ENCODE peak calls at places on chromosomes 1 and 21, in six cellular contexts. I is mesendoderm, J is mesenchymal stem cell, V is neuronal stem cell, W is IMR-90, Y is H9. X is an unnamed sample.

GRCh38 chr1:39272027-39272790 is 67.7 kb downstream of the MACF1 start:
- DNase-seq in I (peak; percentile 85), J (peak; percentile 83), V (no peak), W (peak; percentile 53), Y (no peak), X (no peak)

GRCh38 chr1:6002714-6003501 is 10.7 kb upstream of the NPHP4 start:
- DNase-seq in I (no peak), J (no peak), V (no peak), W (no peak), Y (no peak), X (no peak)

GRCh38 chr1:210707300-210707699 is 378.6 kb downstream of the HHAT start:
- DNase-seq in I (no peak), J (no peak), V (no peak), W (no peak), Y (no peak), X (no peak)

GRCh38 chr1:47732489-47732888 is 264.7 kb downstream of the TRABD2B start:
- DNase-seq in I (no peak), J (no peak), V (no peak), W (no peak), Y (no peak), X (no peak)

GRCh38 chr1:145874646-145875045 is 11.0 kb downstream of the ANKRD35 start:
- DNase-seq in I (no peak), J (no peak), V (no peak), W (no peak), Y (no peak), X (no peak)

GRCh38 chr1:151570819-151571218 is 30.7 kb downstream of the TUFT1 start:
- DNase-seq in I (no peak), J (no peak), V (no peak), W (no peak), Y (no peak), X (no peak)

GRCh38 chr1:50427086-50427817 is 4.0 kb upstream of the DMRTA2 start:
- DNase-seq in I (peak; percentile 59), J (no peak), V (peak; percentile 48), W (no peak), Y (no peak), X (no peak)

GRCh38 chr1:6180215-6180577 is at the start of gene CHD5:
- DNase-seq in I (peak; percentile 69), J (no peak), V (peak; percentile 44), W (no peak), Y (peak; percentile 68), X (no peak)

GRCh38 chr1:156164465-156164831 is 11.1 kb downstream of the SEMA4A start:
- DNase-seq in I (no peak), J (no peak), V (no peak), W (no peak), Y (no peak), X (no peak)

GRCh38 chr1:207787776-207788175 is 35.9 kb downstream of the CD46 start:
- DNase-seq in I (no peak), J (no peak), V (no peak), W (peak; percentile 46), Y (no peak), X (peak; percentile 69)

DNA sequence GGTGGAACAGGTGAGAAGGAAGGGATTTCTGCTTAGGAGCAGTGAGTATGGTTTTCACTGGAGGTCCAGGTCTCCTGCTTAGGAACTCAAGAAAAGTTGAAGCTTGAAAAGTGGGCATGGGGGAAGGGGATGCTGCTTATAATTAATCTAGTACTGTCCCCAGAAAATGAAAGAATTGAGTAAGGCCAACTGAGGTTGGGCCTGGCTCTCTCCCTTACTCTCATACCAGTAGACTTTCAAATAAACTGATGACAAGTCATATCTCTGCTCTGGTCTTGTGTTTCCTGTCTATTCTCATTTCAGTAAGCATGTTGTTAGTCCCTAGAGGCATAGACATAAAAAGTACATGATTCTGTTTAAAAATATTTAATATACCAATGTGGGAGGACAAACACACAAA is 26.4 kb downstream of the CD48 start:
- DNase-seq in I (no peak), J (no peak), V (no peak), W (no peak), Y (no peak), X (no peak)
- H3K4me1 ChIP-seq in I (peaks cover 4% of the 10 kb centered on the region), J (no peaks in the 10 kb centered on the region), V (no peaks in the 10 kb centered on the region), W (no peaks in the 10 kb centered on the region), Y (peaks cover 3% of the 10 kb centered on the region), X (no peaks in the 10 kb centered on the region)

GRCh38 chr1:149917590-149918144 is at the start of gene SV2A:
- DNase-seq in I (peak; percentile 89), J (peak; percentile 84), V (peak; percentile 64), W (peak; percentile 60), Y (peak; percentile 86), X (no peak)

GRCh38 chr1:149914545-149914944 is 3.1 kb downstream of the SV2A start:
- DNase-seq in I (no peak), J (no peak), V (no peak), W (no peak), Y (no peak), X (no peak)

GRCh38 chr1:149915429-149916192 is 2.0 kb downstream of the SV2A start:
- DNase-seq in I (no peak), J (no peak), V (no peak), W (no peak), Y (no peak), X (no peak)

GRCh38 chr1:149916193-149916926 is 1.3 kb downstream of the SV2A start:
- DNase-seq in I (peak; percentile 37), J (no peak), V (no peak), W (no peak), Y (no peak), X (no peak)

DNA sequence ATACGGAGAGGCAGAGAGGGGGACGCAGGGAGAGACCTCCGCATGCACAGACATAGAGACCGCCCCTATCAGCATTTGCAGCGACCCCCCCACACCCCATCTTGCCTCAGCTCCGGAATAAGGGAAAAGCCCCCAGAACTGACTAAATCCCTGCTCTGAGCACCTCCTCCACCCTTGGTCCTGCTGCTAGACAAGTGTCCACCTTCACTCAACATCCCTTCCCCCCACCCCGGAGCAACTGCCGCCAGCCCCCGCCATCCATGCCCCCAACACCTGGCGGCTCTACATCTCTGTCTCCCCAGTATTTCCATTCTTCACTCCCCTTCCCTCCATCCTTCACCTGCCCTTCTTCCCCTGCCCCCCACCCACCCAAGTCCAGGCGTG is 725 bp downstream of the SV2A start:
- DNase-seq in I (no peak), J (no peak), V (no peak), W (no peak), Y (no peak), X (no peak)
- H3K23ac ChIP-seq in I (no peak overlapping the region), J (peak overlapping the region; percentile 7), V (no peak overlapping the region), W (peak overlapping the region; percentile 90), Y (no peak overlapping the region), X (no peak overlapping the region)

GRCh38 chr1:42318601-42319000 is 16.4 kb downstream of the FOXJ3 start:
- DNase-seq in I (no peak), J (no peak), V (no peak), W (no peak), Y (no peak), X (no peak)
- H3K4me1 ChIP-seq in I (peaks cover 2% of the 10 kb centered on the region), J (peaks cover 6% of the 10 kb centered on the region), V (peaks cover 8% of the 10 kb centered on the region), W (peaks cover 6% of the 10 kb centered on the region), Y (no peaks in the 10 kb centered on the region), X (no peaks in the 10 kb centered on the region)

GRCh38 chr1:19310720-19311502 is 1.0 kb downstream of the AKR7A2 start:
- DNase-seq in I (no peak), J (peak; percentile 49), V (peak; percentile 6), W (peak; percentile 18), Y (no peak), X (no peak)

GRCh38 chr1:19312782-19313635 is 883 bp downstream of the SLC66A1 start:
- DNase-seq in I (no peak), J (no peak), V (no peak), W (no peak), Y (no peak), X (no peak)

GRCh38 chr1:19311931-19312781 is at the start of the genes AKR7A2 and SLC66A1:
- DNase-seq in I (peak; percentile 94), J (peak; percentile 90), V (peak; percentile 93), W (peak; percentile 89), Y (peak; percentile 92), X (peak; percentile 93)

GRCh38 chr1:19310061-19310460 is 1.9 kb downstream of the AKR7A2 start:
- DNase-seq in I (no peak), J (no peak), V (no peak), W (no peak), Y (no peak), X (peak; percentile 82)

GRCh38 chr1:19311503-19311930 is 427 bp downstream of the AKR7A2 start:
- DNase-seq in I (no peak), J (no peak), V (peak; percentile 11), W (no peak), Y (no peak), X (no peak)
- H3K23ac ChIP-seq in I (peak overlapping the region; percentile 100), J (peak overlapping the region; percentile 92), V (peak overlapping the region; percentile 99), W (peak overlapping the region; percentile 11), Y (no peak overlapping the region), X (no peak overlapping the region)

DNA sequence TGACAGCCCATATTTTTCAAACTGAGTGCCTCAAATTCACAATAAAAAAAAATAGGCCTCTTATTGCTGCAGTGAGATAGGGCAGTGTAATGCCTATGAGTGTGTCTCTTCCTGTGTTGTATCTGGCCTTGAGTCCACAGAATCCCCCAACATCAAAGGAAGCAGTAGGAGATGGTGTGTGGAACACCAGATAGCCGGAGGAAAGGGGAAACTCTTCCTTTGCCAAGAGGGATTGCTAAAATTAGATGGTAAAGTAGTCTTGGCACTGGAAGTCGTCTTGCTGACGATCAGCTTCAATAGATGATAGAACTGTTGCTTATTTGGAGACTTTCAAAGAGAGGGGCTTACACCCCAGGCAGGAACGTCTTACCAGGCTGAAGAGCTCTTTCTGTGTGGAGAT is 51.8 kb downstream of the RUNX1 start:
- DNase-seq in I (no peak), J (no peak), V (no peak), W (no peak), Y (no peak), X (no peak)
- H3K4me1 ChIP-seq in I (no peaks in the 10 kb centered on the region), J (peaks cover 6% of the 10 kb centered on the region), V (no peaks in the 10 kb centered on the region), W (peaks cover 18% of the 10 kb centered on the region), Y (no peaks in the 10 kb centered on the region), X (peaks cover 8% of the 10 kb centered on the region)

DNA sequence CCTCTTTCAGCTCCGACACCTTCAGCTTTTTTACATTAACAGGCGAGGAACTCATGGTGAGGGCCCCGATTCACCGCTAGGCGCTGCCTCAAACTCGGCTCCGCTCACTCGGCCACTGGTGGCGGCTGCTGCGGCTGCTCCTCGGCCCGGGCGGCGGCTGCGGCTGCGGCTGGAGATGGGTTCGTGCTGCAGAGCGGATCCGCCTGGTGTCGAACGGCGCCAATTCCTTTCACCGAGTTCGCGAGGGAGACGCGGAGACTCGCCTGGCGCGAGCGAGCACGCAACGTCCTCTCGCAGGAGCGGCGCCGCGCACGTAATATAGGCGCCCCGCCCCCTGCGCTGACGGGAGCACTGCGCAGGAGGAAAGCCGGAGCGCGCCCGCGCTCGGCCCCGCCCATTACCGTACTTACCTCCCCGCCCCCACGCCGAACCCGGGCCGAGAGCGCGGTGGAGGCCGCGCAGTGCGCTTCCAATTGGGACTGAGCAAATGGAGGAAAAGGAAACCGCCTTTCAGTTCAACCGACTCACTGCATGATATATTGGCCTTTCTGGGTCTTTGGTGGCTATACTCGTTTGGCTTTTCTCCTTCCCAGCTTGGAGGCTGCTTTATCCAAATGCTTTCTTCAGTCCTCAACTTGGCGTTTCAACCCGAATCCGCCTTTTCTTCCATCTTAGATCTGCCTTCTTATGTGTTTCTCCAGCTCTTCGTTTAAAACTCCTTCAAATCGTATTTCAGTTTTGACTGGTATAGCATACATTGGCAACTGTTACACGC is at the start of gene HNRNPU:
- DNase-seq in I (peak; percentile 98), J (peak; percentile 96), V (peak; percentile 94), W (peak; percentile 97), Y (peak; percentile 96), X (peak; percentile 98)
- H3K23ac ChIP-seq in I (peak within 1 kb of the TSS; percentile 98), J (peak within 1 kb of the TSS; percentile 64), V (peak within 1 kb of the TSS; percentile 100), W (peak within 1 kb of the TSS; percentile 97), Y (no peak within 1 kb of the TSS), X (peak within 1 kb of the TSS; percentile 22)

GRCh38 chr1:7683521-7683920 is 87.6 kb upstream of the VAMP3 start:
- DNase-seq in I (no peak), J (no peak), V (no peak), W (no peak), Y (no peak), X (no peak)
- H3K4me1 ChIP-seq in I (no peaks in the 10 kb centered on the region), J (peaks cover 6% of the 10 kb centered on the region), V (peaks cover 15% of the 10 kb centered on the region), W (no peaks in the 10 kb centered on the region), Y (no peaks in the 10 kb centered on the region), X (no peaks in the 10 kb centered on the region)

GRCh38 chr1:209277662-209278061 is 305.9 kb upstream of the CAMK1G start:
- DNase-seq in I (no peak), J (no peak), V (no peak), W (no peak), Y (no peak), X (no peak)
- H3K23ac ChIP-seq in I (no peak overlapping the region), J (no peak overlapping the region), V (no peak overlapping the region), W (no peak overlapping the region), Y (no peak overlapping the region), X (no peak overlapping the region)

X was measured in trophoblast cell.